ENCODE peak calls at places on chromosomes 6 and 20, in five cellular contexts. N, V, G, Y and F are unnamed samples.

GRCh38 chr6:134166529-134167221 is 114.3 kb upstream of the SLC2A12 start:
- DNase-seq in N (no peak), V (no peak), G (no peak), Y (no peak), F (no peak)

GRCh38 chr6:2641044-2641673 is 109.6 kb downstream of the MYLK4 start:
- DNase-seq in N (no peak), V (no peak), G (no peak), Y (no peak), F (no peak)

GRCh38 chr6:28682542-28682941 is 156.9 kb downstream of the GPX5 start:
- DNase-seq in N (no peak), V (no peak), G (no peak), Y (no peak), F (no peak)

GRCh38 chr6:26197736-26198625 is 110.8 kb downstream of the HFE start:
- DNase-seq in N (peak), V (peak), G (peak), Y (peak), F (no peak)

GRCh38 chr6:84258268-84258667 is 30.8 kb upstream of the CEP162 start:
- DNase-seq in N (peak), V (no peak), G (no peak), Y (no peak), F (no peak)

GRCh38 chr6:152993847-152994246 is 8.7 kb downstream of the MTRF1L start:
- DNase-seq in N (no peak), V (no peak), G (no peak), Y (no peak), F (no peak)

GRCh38 chr20:34074101-34074760 is 37.8 kb downstream of the EIF2S2 start:
- DNase-seq in N (peak), V (no peak), G (peak), Y (no peak), F (no peak)

GRCh38 chr6:56356431-56356830 is 109.1 kb upstream of the COL21A1 start:
- DNase-seq in N (peak), V (no peak), G (no peak), Y (no peak), F (no peak)

GRCh38 chr6:47697925-47698324 is 455 bp upstream of the ADGRF4 start:
- DNase-seq in N (no peak), V (no peak), G (no peak), Y (no peak), F (no peak)

GRCh38 chr6:106125925-106126435 is 39.8 kb downstream of the PRDM1 start:
- DNase-seq in N (peak), V (no peak), G (peak), Y (no peak), F (no peak)

GRCh38 chr20:60862601-60863000 is 389.5 kb upstream of the CDH4 start:
- DNase-seq in N (peak), V (no peak), G (no peak), Y (no peak), F (no peak)

GRCh38 chr6:106626485-106626884 is 2.8 kb downstream of the RTN4IP1 start:
- DNase-seq in N (no peak), V (no peak), G (no peak), Y (no peak), F (no peak)

GRCh38 chr6:144820270-144820669 is 535.1 kb downstream of the UTRN start:
- DNase-seq in N (peak), V (peak), G (no peak), Y (no peak), F (no peak)

GRCh38 chr20:41119593-41120561 is 17.5 kb upstream of the PLCG1 start:
- DNase-seq in N (peak), V (no peak), G (no peak), Y (no peak), F (no peak)

GRCh38 chr20:51140671-51141070 is 117.8 kb upstream of the KCNG1 start:
- DNase-seq in N (no peak), V (no peak), G (no peak), Y (no peak), F (no peak)

GRCh38 chr20:4592316-4593148 is 129.2 kb upstream of the PRND start:
- DNase-seq in N (peak), V (no peak), G (peak), Y (peak), F (peak)

GRCh38 chr6:112153926-112154621 is 66.7 kb downstream of the FAM229B start:
- DNase-seq in N (peak), V (no peak), G (no peak), Y (no peak), F (no peak)

GRCh38 chr6:147648936-147649335 is 140.4 kb downstream of the SAMD5 start:
- DNase-seq in N (peak), V (no peak), G (no peak), Y (no peak), F (no peak)

GRCh38 chr6:39227476-39227875 is 1.8 kb downstream of the KCNK5 start:
- DNase-seq in N (no peak), V (no peak), G (no peak), Y (no peak), F (no peak)